ENCODE peak calls at places on chromosome 22, in nine cellular contexts. I is activated T-cell treated with anti-CD3 and anti-CD28 coated beads for 1 hour; D is ELR; Y is NCI-H2029 treated with DMSO at 0.1 percent for 48 hours; J is C1 segment of cervical spinal cord; Q is Kasumi-1; G is NCI-H510A treated with DMSO at 0.1 percent for 48 hours; P is SK-N-DZ; V is CD8-positive, alpha-beta memory T cell. W is an unnamed sample.

GRCh38 chr22:20130319-20130718 is 1.3 kb upstream of the ZDHHC8 start:
- DNase-seq in I (no peak), D (no peak), Y (no peak), J (no peak), Q (no peak), G (no peak), P (no peak), V (peak; percentile 11), W (no peak)

GRCh38 chr22:17119481-17120202 is 1.5 kb downstream of the TMEM121B start:
- DNase-seq in I (no peak), D (peak; percentile 16), Y (no peak), J (no peak), Q (no peak), G (no peak), P (no peak), V (no peak), W (no peak)

GRCh38 chr22:19892249-19892879 is 37.7 kb upstream of the GNB1L start:
- DNase-seq in I (peak; percentile 35), D (peak; percentile 45), Y (no peak), J (no peak), Q (peak; percentile 27), G (peak; percentile 66), P (peak; percentile 62), V (peak; percentile 21), W (peak; percentile 86)

GRCh38 chr22:43910178-43910695 is 13.4 kb upstream of the PNPLA3 start:
- DNase-seq in I (no peak), D (no peak), Y (no peak), J (no peak), Q (no peak), G (no peak), P (no peak), V (no peak), W (no peak)

GRCh38 chr22:31926969-31927368 is 17.4 kb upstream of the YWHAH start:
- DNase-seq in I (no peak), D (no peak), Y (no peak), J (no peak), Q (no peak), G (no peak), P (peak; percentile 90), V (no peak), W (no peak)

GRCh38 chr22:27270818-27271510 is 530.6 kb downstream of the MN1 start:
- DNase-seq in I (no peak), D (no peak), Y (no peak), J (no peak), Q (no peak), G (no peak), P (no peak), V (no peak), W (no peak)

GRCh38 chr22:31753005-31753633 is 700 bp upstream of the DEPDC5 start:
- DNase-seq in I (no peak), D (peak; percentile 60), Y (peak; percentile 20), J (no peak), Q (peak; percentile 62), G (peak; percentile 74), P (peak; percentile 87), V (no peak), W (no peak)

GRCh38 chr22:36369922-36370781 is 17.6 kb downstream of the MYH9 start:
- DNase-seq in I (no peak), D (peak; percentile 65), Y (peak; percentile 85), J (no peak), Q (no peak), G (peak; percentile 71), P (no peak), V (no peak), W (no peak)

GRCh38 chr22:30695351-30695762 is 683 bp downstream of the OSBP2 start:
- DNase-seq in I (no peak), D (no peak), Y (no peak), J (no peak), Q (no peak), G (no peak), P (no peak), V (no peak), W (no peak)

GRCh38 chr22:41001722-41002122 is 50.5 kb downstream of the RBX1 start:
- DNase-seq in I (no peak), D (peak; percentile 62), Y (no peak), J (no peak), Q (no peak), G (no peak), P (no peak), V (no peak), W (no peak)

GRCh38 chr22:39706406-39707150 is 136.0 kb downstream of the CACNA1I start:
- DNase-seq in I (no peak), D (no peak), Y (no peak), J (no peak), Q (no peak), G (no peak), P (no peak), V (no peak), W (no peak)

GRCh38 chr22:27218012-27218483 is 560.7 kb downstream of the MIAT start:
- DNase-seq in I (no peak), D (no peak), Y (no peak), J (no peak), Q (no peak), G (no peak), P (no peak), V (no peak), W (no peak)

GRCh38 chr22:35329114-35329847 is 29.6 kb downstream of the TOM1 start:
- DNase-seq in I (no peak), D (peak; percentile 24), Y (no peak), J (no peak), Q (no peak), G (no peak), P (no peak), V (no peak), W (no peak)

W was measured in CD4-positive, CD25-positive, alpha-beta regulatory T cell.